ENCODE peak calls at places on chromosomes 5 and 9, in eight cellular contexts. One of them, this sample, is unnamed.

GRCh38 chr5:133234273-133234672 is 182.5 kb downstream of the HSPA4 start:
- DNase-seq in pancreas: peak; percentile 6
- DNase-seq in lung: no peak
- DNase-seq in breast epithelium: no peak
- DNase-seq in esophagus squamous epithelium: no peak
- DNase-seq in CD4-positive, CD25-positive, alpha-beta regulatory T cell: no peak
- DNase-seq in ascending aorta: no peak
- DNase-seq in IMR-90: no peak
- DNase-seq in this sample: no peak

GRCh38 chr5:31781772-31782171 is 142.8 kb downstream of the PDZD2 start:
- DNase-seq in pancreas: no peak
- DNase-seq in lung: no peak
- DNase-seq in breast epithelium: no peak
- DNase-seq in esophagus squamous epithelium: no peak
- DNase-seq in CD4-positive, CD25-positive, alpha-beta regulatory T cell: no peak
- DNase-seq in ascending aorta: no peak
- DNase-seq in IMR-90: no peak
- DNase-seq in this sample: no peak

GRCh38 chr5:128144491-128144890 is 60.9 kb downstream of the SLC12A2 start:
- DNase-seq in pancreas: no peak
- DNase-seq in lung: no peak
- DNase-seq in breast epithelium: no peak
- DNase-seq in esophagus squamous epithelium: no peak
- DNase-seq in CD4-positive, CD25-positive, alpha-beta regulatory T cell: no peak
- DNase-seq in ascending aorta: no peak
- DNase-seq in IMR-90: peak; percentile 70
- DNase-seq in this sample: no peak

GRCh38 chr5:93299596-93300308 is 281.3 kb downstream of the NR2F1-AS1 start:
- DNase-seq in pancreas: no peak
- DNase-seq in lung: no peak
- DNase-seq in breast epithelium: no peak
- DNase-seq in esophagus squamous epithelium: no peak
- DNase-seq in CD4-positive, CD25-positive, alpha-beta regulatory T cell: no peak
- DNase-seq in ascending aorta: no peak
- DNase-seq in IMR-90: no peak
- DNase-seq in this sample: no peak

GRCh38 chr5:169956756-169957155 is 23.5 kb downstream of the INSYN2B start:
- DNase-seq in pancreas: no peak
- DNase-seq in lung: no peak
- DNase-seq in breast epithelium: no peak
- DNase-seq in esophagus squamous epithelium: no peak
- DNase-seq in CD4-positive, CD25-positive, alpha-beta regulatory T cell: no peak
- DNase-seq in ascending aorta: no peak
- DNase-seq in IMR-90: peak; percentile 46
- DNase-seq in this sample: no peak

GRCh38 chr5:98656106-98656795 is 117.2 kb upstream of the RGMB start:
- DNase-seq in pancreas: no peak
- DNase-seq in lung: no peak
- DNase-seq in breast epithelium: no peak
- DNase-seq in esophagus squamous epithelium: no peak
- DNase-seq in CD4-positive, CD25-positive, alpha-beta regulatory T cell: no peak
- DNase-seq in ascending aorta: no peak
- DNase-seq in IMR-90: peak; percentile 48
- DNase-seq in this sample: no peak

GRCh38 chr9:121972501-121972981 is 120.6 kb downstream of the TTLL11 start:
- DNase-seq in pancreas: peak; percentile 81
- DNase-seq in lung: peak; percentile 89
- DNase-seq in breast epithelium: peak; percentile 76
- DNase-seq in esophagus squamous epithelium: no peak
- DNase-seq in CD4-positive, CD25-positive, alpha-beta regulatory T cell: no peak
- DNase-seq in ascending aorta: peak; percentile 28
- DNase-seq in IMR-90: peak; percentile 47
- DNase-seq in this sample: no peak

GRCh38 chr9:127177221-127177620 is 54.8 kb upstream of the ANGPTL2 start:
- DNase-seq in pancreas: peak; percentile 35
- DNase-seq in lung: no peak
- DNase-seq in breast epithelium: peak; percentile 17
- DNase-seq in esophagus squamous epithelium: no peak
- DNase-seq in CD4-positive, CD25-positive, alpha-beta regulatory T cell: no peak
- DNase-seq in ascending aorta: no peak
- DNase-seq in IMR-90: no peak
- DNase-seq in this sample: no peak

GRCh38 chr9:133421615-133422542 is at the start of gene ADAMTS13:
- DNase-seq in pancreas: no peak
- DNase-seq in lung: no peak
- DNase-seq in breast epithelium: no peak
- DNase-seq in esophagus squamous epithelium: no peak
- DNase-seq in CD4-positive, CD25-positive, alpha-beta regulatory T cell: no peak
- DNase-seq in ascending aorta: no peak
- DNase-seq in IMR-90: peak; percentile 15
- DNase-seq in this sample: no peak

GRCh38 chr9:110528645-110529044 is 50.9 kb downstream of the SVEP1 start:
- DNase-seq in pancreas: no peak
- DNase-seq in lung: no peak
- DNase-seq in breast epithelium: no peak
- DNase-seq in esophagus squamous epithelium: no peak
- DNase-seq in CD4-positive, CD25-positive, alpha-beta regulatory T cell: no peak
- DNase-seq in ascending aorta: no peak
- DNase-seq in IMR-90: no peak
- DNase-seq in this sample: no peak

GRCh38 chr5:145971701-145972100 is 35.3 kb downstream of the SH3RF2 start:
- DNase-seq in pancreas: no peak
- DNase-seq in lung: no peak
- DNase-seq in breast epithelium: no peak
- DNase-seq in esophagus squamous epithelium: no peak
- DNase-seq in CD4-positive, CD25-positive, alpha-beta regulatory T cell: no peak
- DNase-seq in ascending aorta: no peak
- DNase-seq in IMR-90: no peak
- DNase-seq in this sample: no peak

GRCh38 chr5:115946655-115947054 is 15.6 kb upstream of the LVRN start:
- DNase-seq in pancreas: no peak
- DNase-seq in lung: no peak
- DNase-seq in breast epithelium: no peak
- DNase-seq in esophagus squamous epithelium: no peak
- DNase-seq in CD4-positive, CD25-positive, alpha-beta regulatory T cell: no peak
- DNase-seq in ascending aorta: no peak
- DNase-seq in IMR-90: peak; percentile 28
- DNase-seq in this sample: no peak

GRCh38 chr9:87336914-87337333 is 160.7 kb upstream of the DAPK1 start:
- DNase-seq in pancreas: peak; percentile 68
- DNase-seq in lung: no peak
- DNase-seq in breast epithelium: no peak
- DNase-seq in esophagus squamous epithelium: no peak
- DNase-seq in CD4-positive, CD25-positive, alpha-beta regulatory T cell: peak; percentile 2
- DNase-seq in ascending aorta: no peak
- DNase-seq in IMR-90: peak; percentile 79
- DNase-seq in this sample: no peak

GRCh38 chr5:10590226-10591047 is 26.6 kb downstream of the ANKRD33B start:
- DNase-seq in pancreas: no peak
- DNase-seq in lung: no peak
- DNase-seq in breast epithelium: no peak
- DNase-seq in esophagus squamous epithelium: no peak
- DNase-seq in CD4-positive, CD25-positive, alpha-beta regulatory T cell: no peak
- DNase-seq in ascending aorta: no peak
- DNase-seq in IMR-90: peak; percentile 69
- DNase-seq in this sample: no peak

GRCh38 chr5:15993334-15993733 is 186.3 kb downstream of the MARCHF11 start:
- DNase-seq in pancreas: no peak
- DNase-seq in lung: no peak
- DNase-seq in breast epithelium: no peak
- DNase-seq in esophagus squamous epithelium: no peak
- DNase-seq in CD4-positive, CD25-positive, alpha-beta regulatory T cell: no peak
- DNase-seq in ascending aorta: no peak
- DNase-seq in IMR-90: peak; percentile 53
- DNase-seq in this sample: no peak

GRCh38 chr9:136255166-136255538 is 9.5 kb upstream of the QSOX2 start:
- DNase-seq in pancreas: no peak
- DNase-seq in lung: no peak
- DNase-seq in breast epithelium: no peak
- DNase-seq in esophagus squamous epithelium: no peak
- DNase-seq in CD4-positive, CD25-positive, alpha-beta regulatory T cell: no peak
- DNase-seq in ascending aorta: no peak
- DNase-seq in IMR-90: peak; percentile 48
- DNase-seq in this sample: no peak

GRCh38 chr5:88150747-88151146 is 117.9 kb downstream of the TMEM161B start:
- DNase-seq in pancreas: no peak
- DNase-seq in lung: no peak
- DNase-seq in breast epithelium: no peak
- DNase-seq in esophagus squamous epithelium: no peak
- DNase-seq in CD4-positive, CD25-positive, alpha-beta regulatory T cell: no peak
- DNase-seq in ascending aorta: no peak
- DNase-seq in IMR-90: no peak
- DNase-seq in this sample: no peak

GRCh38 chr9:103816146-103816545 is 278.0 kb upstream of the SMC2 start:
- DNase-seq in pancreas: no peak
- DNase-seq in lung: no peak
- DNase-seq in breast epithelium: no peak
- DNase-seq in esophagus squamous epithelium: no peak
- DNase-seq in CD4-positive, CD25-positive, alpha-beta regulatory T cell: no peak
- DNase-seq in ascending aorta: no peak
- DNase-seq in IMR-90: no peak
- DNase-seq in this sample: no peak

GRCh38 chr9:103821115-103821514 is 273.0 kb upstream of the SMC2 start:
- DNase-seq in pancreas: no peak
- DNase-seq in lung: no peak
- DNase-seq in breast epithelium: no peak
- DNase-seq in esophagus squamous epithelium: no peak
- DNase-seq in CD4-positive, CD25-positive, alpha-beta regulatory T cell: no peak
- DNase-seq in ascending aorta: no peak
- DNase-seq in IMR-90: no peak
- DNase-seq in this sample: no peak
- H3K9me3 ChIP-seq in pancreas: no peaks in the 10 kb centered on the region
- H3K9me3 ChIP-seq in lung: no peaks in the 10 kb centered on the region
- H3K9me3 ChIP-seq in breast epithelium: no peaks in the 10 kb centered on the region
- H3K9me3 ChIP-seq in esophagus squamous epithelium: no peaks in the 10 kb centered on the region
- H3K9me3 ChIP-seq in CD4-positive, CD25-positive, alpha-beta regulatory T cell: no peaks in the 10 kb centered on the region
- H3K9me3 ChIP-seq in ascending aorta: no peaks in the 10 kb centered on the region
- H3K9me3 ChIP-seq in IMR-90: peaks cover 7% of the 10 kb centered on the region
- H3K9me3 ChIP-seq in this sample: no peaks in the 10 kb centered on the region

GRCh38 chr9:114960276-114960675 is 29.9 kb upstream of the TNFSF8 start:
- DNase-seq in pancreas: no peak
- DNase-seq in lung: no peak
- DNase-seq in breast epithelium: no peak
- DNase-seq in esophagus squamous epithelium: no peak
- DNase-seq in CD4-positive, CD25-positive, alpha-beta regulatory T cell: no peak
- DNase-seq in ascending aorta: no peak
- DNase-seq in IMR-90: no peak
- DNase-seq in this sample: no peak
- H3K9me3 ChIP-seq in pancreas: no peaks in the 10 kb centered on the region
- H3K9me3 ChIP-seq in lung: peaks cover 5% of the 10 kb centered on the region
- H3K9me3 ChIP-seq in breast epithelium: peaks cover 16% of the 10 kb centered on the region
- H3K9me3 ChIP-seq in esophagus squamous epithelium: peaks cover 21% of the 10 kb centered on the region
- H3K9me3 ChIP-seq in CD4-positive, CD25-positive, alpha-beta regulatory T cell: peaks cover 6% of the 10 kb centered on the region
- H3K9me3 ChIP-seq in ascending aorta: no peaks in the 10 kb centered on the region
- H3K9me3 ChIP-seq in IMR-90: peaks cover 14% of the 10 kb centered on the region
- H3K9me3 ChIP-seq in this sample: no peaks in the 10 kb centered on the region

GRCh38 chr5:77232545-77232944 is 22.1 kb downstream of the PDE8B start:
- DNase-seq in pancreas: no peak
- DNase-seq in lung: no peak
- DNase-seq in breast epithelium: no peak
- DNase-seq in esophagus squamous epithelium: no peak
- DNase-seq in CD4-positive, CD25-positive, alpha-beta regulatory T cell: no peak
- DNase-seq in ascending aorta: no peak
- DNase-seq in IMR-90: no peak
- DNase-seq in this sample: no peak

GRCh38 chr5:77229887-77230286 is 19.4 kb downstream of the PDE8B start:
- DNase-seq in pancreas: no peak
- DNase-seq in lung: no peak
- DNase-seq in breast epithelium: no peak
- DNase-seq in esophagus squamous epithelium: no peak
- DNase-seq in CD4-positive, CD25-positive, alpha-beta regulatory T cell: no peak
- DNase-seq in ascending aorta: no peak
- DNase-seq in IMR-90: no peak
- DNase-seq in this sample: no peak

GRCh38 chr5:77232959-77233358 is 22.5 kb downstream of the PDE8B start:
- DNase-seq in pancreas: no peak
- DNase-seq in lung: no peak
- DNase-seq in breast epithelium: no peak
- DNase-seq in esophagus squamous epithelium: no peak
- DNase-seq in CD4-positive, CD25-positive, alpha-beta regulatory T cell: no peak
- DNase-seq in ascending aorta: no peak
- DNase-seq in IMR-90: no peak
- DNase-seq in this sample: no peak

GRCh38 chr5:77231470-77232138 is 21.1 kb downstream of the PDE8B start:
- DNase-seq in pancreas: no peak
- DNase-seq in lung: no peak
- DNase-seq in breast epithelium: no peak
- DNase-seq in esophagus squamous epithelium: no peak
- DNase-seq in CD4-positive, CD25-positive, alpha-beta regulatory T cell: no peak
- DNase-seq in ascending aorta: no peak
- DNase-seq in IMR-90: no peak
- DNase-seq in this sample: no peak

DNA sequence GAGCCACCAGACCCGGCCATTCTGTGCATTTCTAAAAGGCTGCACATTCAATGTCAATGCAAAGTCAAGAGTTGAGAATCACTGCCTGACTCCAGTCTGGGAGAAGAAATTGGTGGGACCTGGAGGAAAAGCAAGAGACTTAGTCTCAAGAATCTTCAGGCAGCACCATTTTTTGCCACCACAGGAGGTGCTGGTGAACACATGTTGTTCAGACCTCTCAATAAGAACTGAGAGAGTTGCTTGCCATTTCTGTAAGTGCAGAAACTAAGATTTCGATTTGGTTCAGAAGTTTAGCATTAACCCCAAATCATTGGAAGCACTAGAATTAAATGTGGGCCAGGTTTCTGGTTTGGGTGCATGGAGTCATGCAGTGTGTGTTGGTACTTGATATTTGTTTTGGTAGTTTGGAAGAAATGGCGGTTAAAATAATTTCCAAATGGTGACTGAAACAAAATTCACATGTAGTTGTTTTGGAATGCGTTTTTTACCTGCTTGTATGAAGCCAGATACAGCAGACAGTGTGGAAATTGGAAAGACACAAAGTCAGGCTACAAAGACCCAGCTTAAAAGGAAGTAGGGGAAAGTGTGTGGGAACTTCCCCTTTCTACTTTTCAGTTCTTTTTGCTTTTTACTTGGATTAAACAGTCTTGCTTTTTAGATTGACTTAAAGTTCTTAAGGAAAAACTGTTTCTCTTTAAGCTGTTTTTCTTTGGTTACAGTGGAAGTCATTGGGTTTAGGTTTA is 20.4 kb downstream of the PDE8B start:
- DNase-seq in pancreas: no peak
- DNase-seq in lung: no peak
- DNase-seq in breast epithelium: no peak
- DNase-seq in esophagus squamous epithelium: no peak
- DNase-seq in CD4-positive, CD25-positive, alpha-beta regulatory T cell: no peak
- DNase-seq in ascending aorta: no peak
- DNase-seq in IMR-90: peak; percentile 28
- DNase-seq in this sample: no peak
- H3K9me3 ChIP-seq in pancreas: no peaks in the 10 kb centered on the region
- H3K9me3 ChIP-seq in lung: peaks cover 1% of the 10 kb centered on the region
- H3K9me3 ChIP-seq in breast epithelium: no peaks in the 10 kb centered on the region
- H3K9me3 ChIP-seq in esophagus squamous epithelium: no peaks in the 10 kb centered on the region
- H3K9me3 ChIP-seq in CD4-positive, CD25-positive, alpha-beta regulatory T cell: peaks cover 7% of the 10 kb centered on the region
- H3K9me3 ChIP-seq in ascending aorta: no peaks in the 10 kb centered on the region
- H3K9me3 ChIP-seq in IMR-90: no peaks in the 10 kb centered on the region
- H3K9me3 ChIP-seq in this sample: no peaks in the 10 kb centered on the region

DNA sequence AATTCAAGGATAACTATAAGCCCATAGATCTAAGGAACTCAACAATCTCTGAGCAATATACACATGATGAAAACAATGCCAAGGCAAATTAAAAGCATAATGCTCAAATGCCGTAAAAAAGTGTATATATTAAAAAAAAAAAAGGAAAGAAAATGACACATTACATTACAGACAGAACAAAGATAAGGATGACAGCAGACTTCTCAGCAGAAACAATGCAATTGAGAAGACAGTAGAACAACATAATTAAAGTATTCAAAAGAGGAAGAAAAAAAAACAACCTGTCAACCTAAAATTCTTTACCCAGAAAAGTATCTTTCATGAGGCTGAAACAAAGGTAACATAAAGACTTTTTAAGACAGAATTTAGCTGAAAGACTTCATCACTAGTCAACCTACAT is 591.7 kb downstream of the ZNF608 start:
- DNase-seq in pancreas: no peak
- DNase-seq in lung: no peak
- DNase-seq in breast epithelium: no peak
- DNase-seq in esophagus squamous epithelium: no peak
- DNase-seq in CD4-positive, CD25-positive, alpha-beta regulatory T cell: no peak
- DNase-seq in ascending aorta: no peak
- DNase-seq in IMR-90: no peak
- DNase-seq in this sample: no peak
- H3K9me3 ChIP-seq in pancreas: no peaks in the 10 kb centered on the region
- H3K9me3 ChIP-seq in lung: no peaks in the 10 kb centered on the region
- H3K9me3 ChIP-seq in breast epithelium: peaks cover 29% of the 10 kb centered on the region
- H3K9me3 ChIP-seq in esophagus squamous epithelium: peaks cover 28% of the 10 kb centered on the region
- H3K9me3 ChIP-seq in CD4-positive, CD25-positive, alpha-beta regulatory T cell: no peaks in the 10 kb centered on the region
- H3K9me3 ChIP-seq in ascending aorta: peaks cover 23% of the 10 kb centered on the region
- H3K9me3 ChIP-seq in IMR-90: peaks cover 5% of the 10 kb centered on the region
- H3K9me3 ChIP-seq in this sample: no peaks in the 10 kb centered on the region

This sample was measured in T-helper 17 cell.